ENCODE peak calls at places on chromosomes 7 and 10, in five cellular contexts. L, H, J, T and Z are unnamed samples.

GRCh38 chr7:93203496-93203895 is 22.8 kb downstream of the HEPACAM2 start:
- DNase-seq in L (no peak), J (no peak), H (no peak), T (no peak), Z (no peak)

GRCh38 chr7:22447008-22447407 is 53.0 kb downstream of the STEAP1B start:
- DNase-seq in L (no peak), T (no peak), J (no peak), H (no peak), Z (no peak)

GRCh38 chr10:32241946-32242345 is 105.0 kb downstream of the EPC1 start:
- DNase-seq in L (no peak), T (no peak), H (no peak), J (no peak), Z (no peak)

GRCh38 chr7:37643876-37644275 is 39.7 kb upstream of the GPR141 start:
- DNase-seq in T (no peak), H (no peak), J (no peak), L (no peak), Z (no peak)

GRCh38 chr10:178208-178607 is 43.0 kb downstream of the ZMYND11 start:
- DNase-seq in J (no peak), L (no peak), T (no peak), H (no peak), Z (no peak)

GRCh38 chr7:34839645-34840044 is 181.6 kb downstream of the NPSR1 start:
- DNase-seq in T (no peak), L (no peak), J (no peak), H (no peak), Z (no peak)

GRCh38 chr7:44561962-44562621 is 11.6 kb downstream of the DDX56 start:
- DNase-seq in H (no peak), J (no peak), T (no peak), L (no peak), Z (no peak)

GRCh38 chr10:10872035-10872673 is 145.5 kb upstream of the CELF2 start:
- DNase-seq in H (peak), L (no peak), T (no peak), J (no peak), Z (no peak)

GRCh38 chr7:126696236-126696635 is 556.5 kb downstream of the GRM8 start:
- DNase-seq in L (no peak), J (no peak), H (no peak), T (no peak), Z (no peak)

GRCh38 chr10:102994551-102995295 is 76.6 kb downstream of the CNNM2 start:
- DNase-seq in T (no peak), L (no peak), J (no peak), H (no peak), Z (no peak)

GRCh38 chr7:129368389-129368986 is 65.7 kb upstream of the STRIP2 start:
- DNase-seq in T (no peak), L (no peak), H (no peak), J (no peak), Z (no peak)

GRCh38 chr10:94046152-94046551 is 52.4 kb downstream of the PLCE1 start:
- DNase-seq in L (no peak), J (no peak), T (no peak), H (no peak), Z (no peak)

GRCh38 chr10:125123363-125124113 is 36.8 kb downstream of the CTBP2 start:
- DNase-seq in T (no peak), J (no peak), H (no peak), L (no peak), Z (no peak)

GRCh38 chr7:70456729-70457128 is 675.2 kb upstream of the GALNT17 start:
- DNase-seq in L (no peak), T (no peak), H (no peak), J (no peak), Z (no peak)

GRCh38 chr10:79359816-79360498 is 12.7 kb downstream of the PPIF start:
- DNase-seq in J (no peak), H (no peak), L (no peak), T (no peak), Z (no peak)

GRCh38 chr7:84799131-84799530 is 387.7 kb downstream of the SEMA3D start:
- DNase-seq in L (no peak), J (no peak), H (no peak), T (no peak), Z (no peak)